ENCODE peak calls at places on chromosomes 1 and 21, in seven cellular contexts. One of them, this sample, is unnamed.

GRCh38 chr21:33101300-33102005 is 31.5 kb downstream of the OLIG1 start:
- DNase-seq in glutamatergic neuron: no peak
- DNase-seq in RWPE2: no peak
- DNase-seq in transverse colon: no peak
- DNase-seq in heart right ventricle: no peak
- DNase-seq in AG04450: no peak
- DNase-seq in astrocyte of the spinal cord: no peak
- DNase-seq in this sample: no peak

GRCh38 chr1:16152521-16153087 is 3.3 kb downstream of the EPHA2 start:
- DNase-seq in glutamatergic neuron: no peak
- DNase-seq in RWPE2: no peak
- DNase-seq in transverse colon: peak
- DNase-seq in heart right ventricle: peak
- DNase-seq in AG04450: no peak
- DNase-seq in astrocyte of the spinal cord: no peak
- DNase-seq in this sample: no peak

GRCh38 chr1:182146286-182146685 is 84.8 kb upstream of the ZNF648 start:
- DNase-seq in glutamatergic neuron: no peak
- DNase-seq in RWPE2: no peak
- DNase-seq in transverse colon: peak
- DNase-seq in heart right ventricle: no peak
- DNase-seq in AG04450: no peak
- DNase-seq in astrocyte of the spinal cord: no peak
- DNase-seq in this sample: no peak

GRCh38 chr1:180964609-180965008 is 51.9 kb downstream of the KIAA1614 start:
- DNase-seq in glutamatergic neuron: no peak
- DNase-seq in RWPE2: no peak
- DNase-seq in transverse colon: no peak
- DNase-seq in heart right ventricle: no peak
- DNase-seq in AG04450: no peak
- DNase-seq in astrocyte of the spinal cord: no peak
- DNase-seq in this sample: no peak

GRCh38 chr1:41576620-41577019 is 92.1 kb upstream of the EDN2 start:
- DNase-seq in glutamatergic neuron: no peak
- DNase-seq in RWPE2: no peak
- DNase-seq in transverse colon: no peak
- DNase-seq in heart right ventricle: no peak
- DNase-seq in AG04450: no peak
- DNase-seq in astrocyte of the spinal cord: peak
- DNase-seq in this sample: peak

GRCh38 chr1:29713857-29714256 is 477.5 kb downstream of the PTPRU start:
- DNase-seq in glutamatergic neuron: no peak
- DNase-seq in RWPE2: no peak
- DNase-seq in transverse colon: no peak
- DNase-seq in heart right ventricle: no peak
- DNase-seq in AG04450: no peak
- DNase-seq in astrocyte of the spinal cord: peak
- DNase-seq in this sample: no peak

GRCh38 chr1:186152227-186152944 is 222.7 kb downstream of the TPR start:
- DNase-seq in glutamatergic neuron: no peak
- DNase-seq in RWPE2: no peak
- DNase-seq in transverse colon: no peak
- DNase-seq in heart right ventricle: no peak
- DNase-seq in AG04450: peak
- DNase-seq in astrocyte of the spinal cord: peak
- DNase-seq in this sample: no peak

GRCh38 chr1:35288761-35289160 is 20.3 kb downstream of the ZMYM4 start:
- DNase-seq in glutamatergic neuron: no peak
- DNase-seq in RWPE2: no peak
- DNase-seq in transverse colon: no peak
- DNase-seq in heart right ventricle: no peak
- DNase-seq in AG04450: no peak
- DNase-seq in astrocyte of the spinal cord: peak
- DNase-seq in this sample: no peak

GRCh38 chr1:81298321-81298720 is 502.4 kb upstream of the ADGRL2 start:
- DNase-seq in glutamatergic neuron: no peak
- DNase-seq in RWPE2: no peak
- DNase-seq in transverse colon: no peak
- DNase-seq in heart right ventricle: no peak
- DNase-seq in AG04450: no peak
- DNase-seq in astrocyte of the spinal cord: peak
- DNase-seq in this sample: no peak

GRCh38 chr1:230584660-230585059 is 57.6 kb upstream of the COG2 start:
- DNase-seq in glutamatergic neuron: no peak
- DNase-seq in RWPE2: no peak
- DNase-seq in transverse colon: no peak
- DNase-seq in heart right ventricle: no peak
- DNase-seq in AG04450: no peak
- DNase-seq in astrocyte of the spinal cord: no peak
- DNase-seq in this sample: no peak

GRCh38 chr1:29122662-29122986 is 1.1 kb downstream of the TMEM200B start:
- DNase-seq in glutamatergic neuron: peak
- DNase-seq in RWPE2: no peak
- DNase-seq in transverse colon: peak
- DNase-seq in heart right ventricle: peak
- DNase-seq in AG04450: peak
- DNase-seq in astrocyte of the spinal cord: peak
- DNase-seq in this sample: no peak

GRCh38 chr1:169989246-169989645 is 85.2 kb downstream of the KIFAP3 start:
- DNase-seq in glutamatergic neuron: no peak
- DNase-seq in RWPE2: no peak
- DNase-seq in transverse colon: no peak
- DNase-seq in heart right ventricle: no peak
- DNase-seq in AG04450: no peak
- DNase-seq in astrocyte of the spinal cord: no peak
- DNase-seq in this sample: no peak

GRCh38 chr1:67463298-67463960 is 33.2 kb upstream of the SERBP1 start:
- DNase-seq in glutamatergic neuron: no peak
- DNase-seq in RWPE2: no peak
- DNase-seq in transverse colon: no peak
- DNase-seq in heart right ventricle: no peak
- DNase-seq in AG04450: no peak
- DNase-seq in astrocyte of the spinal cord: peak
- DNase-seq in this sample: no peak

GRCh38 chr1:233885196-233886028 is 19.1 kb upstream of the SLC35F3 start:
- DNase-seq in glutamatergic neuron: no peak
- DNase-seq in RWPE2: peak
- DNase-seq in transverse colon: no peak
- DNase-seq in heart right ventricle: no peak
- DNase-seq in AG04450: no peak
- DNase-seq in astrocyte of the spinal cord: peak
- DNase-seq in this sample: no peak

GRCh38 chr1:183831336-183831735 is 26.4 kb downstream of the RGL1 start:
- DNase-seq in glutamatergic neuron: no peak
- DNase-seq in RWPE2: no peak
- DNase-seq in transverse colon: no peak
- DNase-seq in heart right ventricle: no peak
- DNase-seq in AG04450: no peak
- DNase-seq in astrocyte of the spinal cord: no peak
- DNase-seq in this sample: no peak

GRCh38 chr1:91021686-91022517 is at the start of gene ZNF644:
- DNase-seq in glutamatergic neuron: peak
- DNase-seq in RWPE2: peak
- DNase-seq in transverse colon: peak
- DNase-seq in heart right ventricle: peak
- DNase-seq in AG04450: peak
- DNase-seq in astrocyte of the spinal cord: peak
- DNase-seq in this sample: peak

GRCh38 chr1:214422137-214422671 is 129.2 kb downstream of the PTPN14 start:
- DNase-seq in glutamatergic neuron: no peak
- DNase-seq in RWPE2: peak
- DNase-seq in transverse colon: no peak
- DNase-seq in heart right ventricle: no peak
- DNase-seq in AG04450: peak
- DNase-seq in astrocyte of the spinal cord: peak
- DNase-seq in this sample: no peak

GRCh38 chr1:247210386-247211117 is 38.7 kb upstream of the ZNF124 start:
- DNase-seq in glutamatergic neuron: peak
- DNase-seq in RWPE2: peak
- DNase-seq in transverse colon: peak
- DNase-seq in heart right ventricle: peak
- DNase-seq in AG04450: peak
- DNase-seq in astrocyte of the spinal cord: peak
- DNase-seq in this sample: peak

GRCh38 chr1:85200367-85200869 is 398 bp downstream of the SYDE2 start:
- DNase-seq in glutamatergic neuron: peak
- DNase-seq in RWPE2: peak
- DNase-seq in transverse colon: peak
- DNase-seq in heart right ventricle: peak
- DNase-seq in AG04450: no peak
- DNase-seq in astrocyte of the spinal cord: peak
- DNase-seq in this sample: peak

GRCh38 chr1:152654110-152654509 is 9.1 kb upstream of the LCE2D start:
- DNase-seq in glutamatergic neuron: peak
- DNase-seq in RWPE2: no peak
- DNase-seq in transverse colon: peak
- DNase-seq in heart right ventricle: no peak
- DNase-seq in AG04450: no peak
- DNase-seq in astrocyte of the spinal cord: peak
- DNase-seq in this sample: peak

GRCh38 chr21:38505654-38506523 is 7.6 kb upstream of the ERG start:
- DNase-seq in glutamatergic neuron: no peak
- DNase-seq in RWPE2: no peak
- DNase-seq in transverse colon: no peak
- DNase-seq in heart right ventricle: peak
- DNase-seq in AG04450: peak
- DNase-seq in astrocyte of the spinal cord: peak
- DNase-seq in this sample: peak

GRCh38 chr1:238681021-238681420 is 705.3 kb upstream of the CHRM3 start:
- DNase-seq in glutamatergic neuron: no peak
- DNase-seq in RWPE2: no peak
- DNase-seq in transverse colon: no peak
- DNase-seq in heart right ventricle: no peak
- DNase-seq in AG04450: no peak
- DNase-seq in astrocyte of the spinal cord: peak
- DNase-seq in this sample: no peak

DNA sequence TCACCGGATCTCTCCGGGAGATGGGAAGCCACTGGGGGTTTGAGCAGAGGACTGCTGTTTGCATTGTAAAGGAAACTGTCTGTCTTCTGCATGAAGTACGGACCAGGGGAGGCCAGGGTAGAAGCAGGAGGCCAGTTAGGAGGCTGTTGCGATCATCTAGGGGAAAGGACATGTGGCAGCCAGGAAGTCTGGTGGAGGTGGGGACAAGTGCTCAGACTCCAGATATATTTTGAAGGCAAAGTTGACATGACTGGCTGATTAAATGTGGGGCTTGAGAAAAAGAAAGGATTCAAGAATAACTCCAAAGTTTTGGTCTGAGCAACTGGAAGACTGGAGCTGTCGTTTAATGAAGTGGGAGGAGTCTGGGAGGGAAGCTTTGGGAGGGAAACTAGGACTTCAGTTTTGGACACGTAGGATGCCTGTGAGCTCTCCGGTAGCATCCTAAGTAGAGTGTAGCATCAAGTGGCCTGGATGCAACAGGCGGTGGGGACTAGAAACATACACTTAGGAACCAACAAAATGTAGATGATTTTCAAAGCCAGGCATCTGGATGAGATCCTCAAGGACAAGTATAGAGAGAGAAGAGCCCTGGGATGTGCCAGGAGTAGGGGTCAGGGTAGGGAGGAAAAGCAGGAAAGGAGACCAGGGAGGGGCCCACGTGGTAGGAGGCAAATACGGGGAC is 3.5 kb upstream of the C1orf210 start:
- DNase-seq in glutamatergic neuron: no peak
- DNase-seq in RWPE2: no peak
- DNase-seq in transverse colon: no peak
- DNase-seq in heart right ventricle: no peak
- DNase-seq in AG04450: no peak
- DNase-seq in astrocyte of the spinal cord: no peak
- DNase-seq in this sample: no peak
- TF ChIP-seq CTCF in glutamatergic neuron: no peak
- TF ChIP-seq CTCF in RWPE2: no peak
- TF ChIP-seq CTCF in transverse colon: no peak
- TF ChIP-seq CTCF in heart right ventricle: no peak
- TF ChIP-seq CTCF in AG04450: no peak
- TF ChIP-seq CTCF in astrocyte of the spinal cord: no peak
- TF ChIP-seq CTCF in this sample: no peak

DNA sequence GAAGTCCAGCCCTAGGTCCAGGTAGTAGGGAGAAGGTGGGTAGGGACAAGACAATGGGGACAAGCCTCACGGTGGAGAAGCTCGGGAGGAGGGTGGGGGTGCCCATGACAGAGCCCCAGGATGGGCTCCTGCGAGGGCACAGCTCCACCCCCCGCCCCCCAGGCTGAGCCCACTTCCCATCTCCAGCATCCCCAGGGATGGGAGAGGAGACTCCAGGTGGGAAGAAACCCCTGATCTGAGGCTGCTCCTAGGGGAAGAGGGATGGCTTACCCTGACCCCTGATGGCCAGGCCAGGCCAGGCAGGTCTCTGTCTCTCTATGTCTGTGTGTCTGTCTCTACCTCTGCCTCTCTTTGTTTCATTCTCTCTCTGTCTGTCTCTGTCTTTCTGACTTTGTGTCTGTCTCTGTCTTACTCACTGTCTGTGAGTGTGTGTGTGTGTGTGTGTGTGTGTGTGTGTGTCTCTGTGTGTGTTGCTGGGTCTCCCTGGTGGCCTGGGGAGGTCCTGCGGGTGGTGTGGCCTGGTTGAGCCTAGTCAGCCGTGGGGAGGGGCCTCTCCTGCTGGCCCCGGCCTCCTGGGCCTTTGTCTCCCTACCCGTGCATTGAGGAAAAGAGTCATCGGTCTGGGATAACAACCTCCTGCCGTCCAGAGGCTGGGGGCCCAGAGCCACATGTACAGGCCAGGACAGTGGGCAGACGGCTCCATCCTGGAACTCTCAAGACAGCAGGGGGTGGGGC is 45.7 kb downstream of the WNT9A start:
- DNase-seq in glutamatergic neuron: peak
- DNase-seq in RWPE2: no peak
- DNase-seq in transverse colon: no peak
- DNase-seq in heart right ventricle: no peak
- DNase-seq in AG04450: no peak
- DNase-seq in astrocyte of the spinal cord: peak
- DNase-seq in this sample: peak
- TF ChIP-seq CTCF in glutamatergic neuron: no peak
- TF ChIP-seq CTCF in RWPE2: no peak
- TF ChIP-seq CTCF in transverse colon: no peak
- TF ChIP-seq CTCF in heart right ventricle: no peak
- TF ChIP-seq CTCF in AG04450: no peak
- TF ChIP-seq CTCF in astrocyte of the spinal cord: peak
- TF ChIP-seq CTCF in this sample: no peak

DNA sequence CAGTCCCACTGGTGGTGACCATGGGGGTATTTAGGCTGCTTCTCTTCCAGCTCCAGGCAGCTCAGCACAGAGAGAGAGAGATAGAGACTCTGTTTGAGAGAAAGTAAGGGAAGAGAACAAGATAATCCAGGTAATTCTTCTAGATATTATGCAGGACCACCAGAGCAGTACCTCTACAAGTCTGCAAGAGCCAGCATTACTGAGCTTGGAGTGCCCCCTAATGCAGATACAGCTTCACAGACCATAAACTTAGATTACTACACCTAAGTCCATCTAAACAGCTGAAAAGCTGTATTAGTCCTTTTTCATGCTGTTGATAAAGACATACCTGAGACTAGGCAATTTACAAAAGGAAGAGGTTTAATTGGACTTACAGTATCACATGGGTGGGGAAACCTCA is 570.3 kb downstream of the LRRIQ3 start:
- DNase-seq in glutamatergic neuron: no peak
- DNase-seq in RWPE2: no peak
- DNase-seq in transverse colon: no peak
- DNase-seq in heart right ventricle: no peak
- DNase-seq in AG04450: no peak
- DNase-seq in astrocyte of the spinal cord: no peak
- DNase-seq in this sample: no peak
- TF ChIP-seq CTCF in glutamatergic neuron: no peak
- TF ChIP-seq CTCF in RWPE2: no peak
- TF ChIP-seq CTCF in transverse colon: no peak
- TF ChIP-seq CTCF in heart right ventricle: no peak
- TF ChIP-seq CTCF in AG04450: no peak
- TF ChIP-seq CTCF in astrocyte of the spinal cord: no peak
- TF ChIP-seq CTCF in this sample: no peak

GRCh38 chr1:50105430-50105829 is 3.3 kb upstream of the ELAVL4 start:
- DNase-seq in glutamatergic neuron: peak
- DNase-seq in RWPE2: no peak
- DNase-seq in transverse colon: no peak
- DNase-seq in heart right ventricle: no peak
- DNase-seq in AG04450: no peak
- DNase-seq in astrocyte of the spinal cord: no peak
- DNase-seq in this sample: no peak
- TF ChIP-seq CTCF in glutamatergic neuron: peak
- TF ChIP-seq CTCF in RWPE2: no peak
- TF ChIP-seq CTCF in transverse colon: no peak
- TF ChIP-seq CTCF in heart right ventricle: no peak
- TF ChIP-seq CTCF in AG04450: no peak
- TF ChIP-seq CTCF in astrocyte of the spinal cord: no peak
- TF ChIP-seq CTCF in this sample: no peak